ENCODE peak calls at places on chromosomes 2 and 18, in four cellular contexts. J is left lung, M is cardiac muscle cell, U is GM23338. V is an unnamed sample. For H3K27me3, the result is how much of the 10 kb centered on the place peaks cover.

GRCh38 chr18:21650301-21650700 is 38.2 kb downstream of the SNRPD1 start:
- DNase-seq in J (no peak), M (no peak), U (no peak), V (no peak)

GRCh38 chr2:127381762-127382161 is 6.0 kb downstream of the MAP3K2 start:
- DNase-seq in J (no peak), M (no peak), U (no peak), V (no peak)

GRCh38 chr18:13366977-13367892 is 148.7 kb downstream of the LDLRAD4 start:
- DNase-seq in J (peak), M (no peak), U (no peak), V (no peak)

GRCh38 chr18:23283933-23284430 is 148.7 kb downstream of the CABLES1 start:
- DNase-seq in J (no peak), M (no peak), U (peak), V (no peak)

GRCh38 chr2:240893363-240893828 is 2.6 kb downstream of the MAB21L4 start:
- DNase-seq in J (peak), M (no peak), U (no peak), V (no peak)

GRCh38 chr2:68726100-68726499 is 8.5 kb upstream of the ARHGAP25 start:
- DNase-seq in J (no peak), M (no peak), U (no peak), V (no peak)

GRCh38 chr2:215105607-215106354 is 32.6 kb downstream of the ABCA12 start:
- DNase-seq in J (no peak), M (no peak), U (no peak), V (no peak)

GRCh38 chr2:25342372-25343186 is 854 bp upstream of the DNMT3A start:
- DNase-seq in J (peak), M (peak), U (peak), V (peak)

GRCh38 chr2:62197609-62198236 is 1.8 kb downstream of the B3GNT2 start:
- DNase-seq in J (peak), M (peak), U (peak), V (no peak)

GRCh38 chr2:241935314-241935713 is 65.8 kb downstream of the RTP5 start:
- DNase-seq in J (no peak), M (no peak), U (no peak), V (no peak)

GRCh38 chr18:12307871-12308385 is at the start of gene TUBB6:
- DNase-seq in J (peak), M (peak), U (peak), V (no peak)

GRCh38 chr18:79588636-79589481 is 90.7 kb upstream of the CTDP1 start:
- DNase-seq in J (peak), M (peak), U (peak), V (no peak)

GRCh38 chr2:33620-34019 is 12.7 kb downstream of the FAM110C start:
- DNase-seq in J (no peak), M (no peak), U (no peak), V (peak)

GRCh38 chr2:237573721-237574415 is 7.5 kb downstream of the PRLH start:
- DNase-seq in J (no peak), M (no peak), U (no peak), V (no peak)

GRCh38 chr18:67618061-67618460 is 101.5 kb upstream of the DSEL start:
- DNase-seq in J (no peak), M (no peak), U (no peak), V (no peak)

GRCh38 chr18:63192171-63192884 is 127.2 kb downstream of the BCL2 start:
- DNase-seq in J (no peak), M (no peak), U (no peak), V (no peak)

GRCh38 chr2:37635359-37636208 is 35.9 kb downstream of the CDC42EP3 start:
- DNase-seq in J (no peak), M (no peak), U (no peak), V (peak)

GRCh38 chr18:77654302-77654701 is 404.7 kb downstream of the GALR1 start:
- DNase-seq in J (no peak), M (no peak), U (no peak), V (no peak)

GRCh38 chr18:23183356-23184150 is 48.3 kb downstream of the CABLES1 start:
- DNase-seq in J (no peak), M (no peak), U (no peak), V (no peak)

GRCh38 chr2:195606179-195606578 is 50.8 kb upstream of the SLC39A10 start:
- DNase-seq in J (no peak), M (no peak), U (no peak), V (no peak)

GRCh38 chr18:9792565-9793226 is 84.6 kb downstream of the RAB31 start:
- DNase-seq in J (no peak), M (no peak), U (peak), V (no peak)

GRCh38 chr2:24104110-24104650 is 19.0 kb downstream of the PFN4 start:
- DNase-seq in J (no peak), M (no peak), U (no peak), V (no peak)

GRCh38 chr18:35680139-35680551 is 98.6 kb downstream of the GALNT1 start:
- DNase-seq in J (no peak), M (no peak), U (no peak), V (no peak)

GRCh38 chr2:113233593-113234550 is 44.8 kb downstream of the PAX8 start:
- DNase-seq in J (no peak), M (peak), U (no peak), V (no peak)

GRCh38 chr2:172021955-172022354 is 22.2 kb downstream of the METAP1D start:
- DNase-seq in J (no peak), M (peak), U (peak), V (no peak)

GRCh38 chr2:106053116-106053515 is 141.0 kb downstream of the UXS1 start:
- DNase-seq in J (no peak), M (no peak), U (no peak), V (no peak)

GRCh38 chr2:236769981-236770671 is 200.5 kb downstream of the ACKR3 start:
- DNase-seq in J (no peak), M (no peak), U (no peak), V (no peak)

GRCh38 chr2:161992526-161992925 is 81.5 kb downstream of the DPP4 start:
- DNase-seq in J (no peak), M (no peak), U (no peak), V (peak)

GRCh38 chr2:181188605-181189004 is 208.2 kb downstream of the UBE2E3 start:
- DNase-seq in J (no peak), M (no peak), U (no peak), V (no peak)

GRCh38 chr2:201470821-201471731 is 19.5 kb downstream of the STRADB start:
- DNase-seq in J (no peak), M (peak), U (peak), V (no peak)

GRCh38 chr2:190357596-190357995 is 14.2 kb downstream of the INPP1 start:
- DNase-seq in J (no peak), M (no peak), U (no peak), V (no peak)

GRCh38 chr2:11416191-11416590 is 49.8 kb downstream of the E2F6 start:
- DNase-seq in J (no peak), M (no peak), U (no peak), V (no peak)

GRCh38 chr18:3279201-3280185 is 17.6 kb downstream of the MYL12B start:
- DNase-seq in J (no peak), M (no peak), U (no peak), V (no peak)

GRCh38 chr2:127408807-127409099 is 9.5 kb upstream of the PROC start:
- DNase-seq in J (no peak), M (no peak), U (no peak), V (no peak)

GRCh38 chr2:96788393-96789244 is 27.4 kb upstream of the CNNM3 start:
- DNase-seq in J (no peak), M (peak), U (no peak), V (no peak)

GRCh38 chr18:32373995-32374394 is 96.7 kb downstream of the GAREM1 start:
- DNase-seq in J (no peak), M (peak), U (no peak), V (no peak)

GRCh38 chr2:219119422-219120043 is 41.1 kb downstream of the NHEJ1 start:
- DNase-seq in J (peak), M (peak), U (peak), V (peak)

GRCh38 chr2:20421336-20421987 is 25.4 kb upstream of the RHOB start:
- DNase-seq in J (no peak), M (no peak), U (no peak), V (no peak)

GRCh38 chr2:20421988-20422678 is 24.7 kb upstream of the RHOB start:
- DNase-seq in J (peak), M (no peak), U (no peak), V (no peak)

GRCh38 chr2:20423376-20423775 is 23.5 kb upstream of the RHOB start:
- DNase-seq in J (no peak), M (no peak), U (no peak), V (no peak)

GRCh38 chr2:20423847-20424246 is 23.0 kb upstream of the RHOB start:
- DNase-seq in J (no peak), M (no peak), U (no peak), V (no peak)

DNA sequence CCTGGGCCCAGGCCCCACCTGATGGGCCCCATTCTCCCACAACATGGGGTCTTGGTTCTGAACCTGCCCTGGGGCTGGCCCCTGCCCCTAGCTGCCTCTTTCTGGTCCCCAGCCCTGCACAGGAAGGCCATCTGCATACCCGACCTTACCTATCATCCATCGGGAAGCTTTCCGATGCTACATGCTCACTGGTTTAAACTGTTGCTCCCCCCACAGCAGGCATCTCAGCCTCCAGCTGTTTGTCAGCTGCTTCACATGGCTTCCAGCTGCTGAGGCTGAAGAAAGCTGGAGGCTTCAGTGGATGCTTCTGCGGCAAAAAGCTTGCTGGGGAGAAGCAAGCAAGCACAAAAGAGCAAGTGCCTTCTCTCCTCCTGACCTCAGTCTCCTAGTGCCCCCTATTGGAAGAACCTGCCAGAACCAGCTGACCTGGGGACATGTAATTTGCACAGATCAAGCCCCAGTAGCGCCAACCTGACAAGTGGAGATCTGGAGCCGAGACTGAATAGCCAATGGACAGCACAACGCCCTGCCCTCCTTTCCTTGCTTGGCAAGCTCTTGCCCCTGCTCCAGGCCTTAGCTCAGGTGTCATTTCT is 24.1 kb upstream of the RHOB start:
- DNase-seq in J (no peak), M (no peak), U (peak), V (no peak)
- TF ChIP-seq CTCF in J (no peak), M (peak), U (peak), V (no peak)

GRCh38 chr18:48229445-48230052 is 179.6 kb downstream of the ZBTB7C start:
- DNase-seq in J (no peak), M (no peak), U (peak), V (no peak)
- H3K27ac ChIP-seq in J (no peak), M (no peak), U (no peak), V (no peak)

DNA sequence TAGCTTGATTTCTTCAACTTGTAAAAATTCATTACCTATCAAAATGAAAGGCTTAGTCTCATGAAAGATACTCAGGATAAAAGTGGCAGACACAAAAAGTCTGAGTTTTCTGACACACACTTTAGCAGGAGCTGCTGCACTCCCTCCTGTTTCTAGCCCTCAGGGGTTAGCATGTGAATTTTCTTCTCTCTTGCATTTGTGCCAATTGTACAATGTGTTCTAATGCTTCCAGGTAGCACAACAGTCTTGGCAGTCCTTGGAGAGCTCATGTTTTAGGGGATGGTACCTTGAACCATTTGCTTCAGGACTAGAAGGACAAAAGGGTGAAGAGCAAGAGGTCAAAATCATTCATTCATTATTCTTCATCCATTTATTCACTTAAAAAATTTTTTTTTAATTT is 316.8 kb downstream of the AFF3 start:
- DNase-seq in J (no peak), M (no peak), U (no peak), V (no peak)
- H3K27me3 ChIP-seq in J (under half), M (under half), U (under half), V (under half)

GRCh38 chr2:224379210-224379609 is 22.7 kb downstream of the FAM124B start:
- DNase-seq in J (no peak), M (no peak), U (no peak), V (no peak)

GRCh38 chr2:224382973-224383555 is 18.8 kb downstream of the FAM124B start:
- DNase-seq in J (no peak), M (no peak), U (no peak), V (no peak)

GRCh38 chr2:224381913-224382647 is 19.8 kb downstream of the FAM124B start:
- DNase-seq in J (no peak), M (no peak), U (no peak), V (no peak)

GRCh38 chr2:224379986-224380385 is 21.9 kb downstream of the FAM124B start:
- DNase-seq in J (no peak), M (no peak), U (no peak), V (no peak)

GRCh38 chr2:224378087-224379085 is 23.5 kb downstream of the FAM124B start:
- DNase-seq in J (no peak), M (no peak), U (no peak), V (no peak)
- TF ChIP-seq CTCF in J (no peak), M (peak), U (no peak), V (no peak)

GRCh38 chr2:14633451-14634211 is 1.1 kb downstream of the LRATD1 start:
- DNase-seq in J (peak), M (peak), U (peak), V (no peak)
- H3K27ac ChIP-seq in J (no peak), M (no peak), U (no peak), V (no peak)